ENCODE peak calls at places on chromosomes 11 and 22, in six cellular contexts. R is hepatocyte; L is CD8-positive, alpha-beta memory T cell; W is fibroblast of lung; G is GM12878; F is ovary. H is an unnamed sample.

GRCh38 chr22:45469573-45470383 is 32.9 kb upstream of the FBLN1 start:
- DNase-seq in G (no peak), W (peak; percentile 72), L (no peak), R (no peak), F (peak; percentile 10), H (no peak)

GRCh38 chr11:64906314-64906635 is 10.7 kb downstream of the ATG2A start:
- DNase-seq in F (no peak), W (no peak), G (no peak), R (no peak), L (no peak), H (no peak)

GRCh38 chr11:96061730-96062524 is 138.0 kb upstream of the MTMR2 start:
- DNase-seq in R (peak; percentile 51), W (no peak), G (no peak), F (no peak), L (no peak), H (no peak)

GRCh38 chr22:40441761-40442364 is 71.5 kb downstream of the SGSM3 start:
- DNase-seq in L (no peak), W (no peak), G (no peak), R (no peak), F (no peak), H (no peak)

GRCh38 chr11:100008440-100008839 is 678.6 kb upstream of the ARHGAP42 start:
- DNase-seq in W (no peak), R (peak; percentile 10), F (no peak), G (no peak), L (no peak), H (no peak)

GRCh38 chr11:19474954-19475811 is 234.4 kb upstream of the E2F8 start:
- DNase-seq in R (no peak), L (no peak), W (no peak), G (peak; percentile 76), F (no peak), H (no peak)

GRCh38 chr11:10941429-10941828 is 83.6 kb upstream of the ZBED5 start:
- DNase-seq in L (no peak), F (no peak), W (no peak), R (no peak), G (no peak), H (no peak)

GRCh38 chr11:10642298-10642697 is 51.3 kb downstream of the IRAG1 start:
- DNase-seq in F (no peak), R (no peak), W (no peak), G (no peak), L (no peak), H (no peak)

GRCh38 chr11:120883404-120884135 is 140.3 kb upstream of the TBCEL start:
- DNase-seq in L (no peak), F (no peak), R (no peak), W (peak; percentile 23), G (no peak), H (peak; percentile 2)

GRCh38 chr22:22432937-22433336 is 75.6 kb downstream of the ZNF280B start:
- DNase-seq in L (no peak), R (no peak), W (no peak), G (no peak), F (no peak), H (no peak)

GRCh38 chr11:120756931-120757330 is 245.4 kb downstream of the GRIK4 start:
- DNase-seq in W (no peak), G (no peak), L (no peak), F (no peak), R (no peak), H (no peak)

GRCh38 chr11:18791175-18792065 is at the start of gene PTPN5:
- DNase-seq in W (no peak), L (no peak), R (no peak), G (no peak), F (no peak), H (no peak)

GRCh38 chr11:118859995-118860394 is 23.7 kb upstream of the CXCR5 start:
- DNase-seq in F (no peak), L (no peak), W (no peak), R (no peak), G (no peak), H (no peak)

GRCh38 chr11:93525601-93526000 is 17.6 kb downstream of the SMCO4 start:
- DNase-seq in R (peak; percentile 21), G (no peak), W (peak; percentile 44), F (no peak), L (no peak), H (no peak)

GRCh38 chr11:119169272-119169719 is 771 bp downstream of the NLRX1 start:
- DNase-seq in R (peak; percentile 51), F (no peak), W (peak; percentile 10), L (no peak), G (no peak), H (no peak)

GRCh38 chr11:30991376-30991775 is 378.2 kb downstream of the DCDC1 start:
- DNase-seq in R (no peak), L (no peak), F (no peak), W (no peak), G (no peak), H (no peak)

GRCh38 chr11:30991802-30992512 is 377.6 kb downstream of the DCDC1 start:
- DNase-seq in L (no peak), W (no peak), R (no peak), F (no peak), G (no peak), H (no peak)

GRCh38 chr11:30992513-30992849 is 377.1 kb downstream of the DCDC1 start:
- DNase-seq in F (no peak), G (no peak), W (no peak), R (peak; percentile 44), L (no peak), H (no peak)

GRCh38 chr11:30987819-30988218 is 381.7 kb downstream of the DCDC1 start:
- DNase-seq in W (no peak), R (no peak), G (no peak), L (no peak), F (no peak), H (no peak)

DNA sequence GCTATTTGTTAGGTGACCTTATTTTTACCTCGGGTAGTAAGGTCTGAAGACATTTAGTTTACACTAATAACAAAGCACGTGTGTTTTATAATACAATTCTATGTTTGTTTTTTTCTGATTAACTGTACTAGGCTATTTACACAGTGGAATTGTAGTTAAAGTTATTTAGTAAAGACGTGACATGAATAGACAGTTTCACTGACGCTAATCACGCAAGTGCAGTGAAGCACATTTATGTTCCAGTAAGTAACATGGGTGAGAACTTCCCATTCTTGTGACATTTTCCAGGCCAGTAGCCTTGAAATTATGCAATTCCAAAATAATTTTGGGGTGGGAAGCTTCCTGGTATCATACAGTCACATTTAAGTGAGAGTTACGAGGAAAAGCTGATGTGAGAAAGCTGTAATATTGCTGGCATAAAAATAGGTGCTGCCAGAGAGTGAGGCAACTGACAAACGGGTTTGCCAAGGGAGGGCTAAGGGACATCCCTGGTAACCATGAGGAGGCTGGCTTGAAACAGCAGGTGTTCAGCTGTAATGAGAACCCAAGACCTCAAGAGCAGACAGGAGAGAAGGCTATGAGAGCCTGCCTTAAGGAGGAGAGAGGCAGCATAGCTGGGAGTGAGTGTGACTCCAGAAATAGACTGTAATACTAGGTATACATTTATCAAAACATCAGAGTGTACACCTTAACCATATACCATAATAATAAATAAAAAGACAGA is 378.8 kb downstream of the DCDC1 start:
- DNase-seq in R (no peak), G (no peak), L (no peak), F (no peak), W (no peak), H (no peak)
- H3K4me3 ChIP-seq in R (no peak overlapping the region), G (no peak overlapping the region), L (no peak overlapping the region), F (no peak overlapping the region), W (no peak overlapping the region), H (no peak overlapping the region)

GRCh38 chr22:47593911-47594311 is 831.5 kb downstream of the TBC1D22A start:
- DNase-seq in G (no peak), L (no peak), W (no peak), R (no peak), F (no peak), H (no peak)

GRCh38 chr22:47592791-47593190 is 830.3 kb downstream of the TBC1D22A start:
- DNase-seq in F (no peak), R (no peak), L (no peak), G (no peak), W (no peak), H (no peak)

GRCh38 chr22:47595122-47595521 is 832.7 kb downstream of the TBC1D22A start:
- DNase-seq in W (no peak), R (no peak), G (no peak), F (no peak), L (no peak), H (no peak)

GRCh38 chr22:47591709-47592108 is 829.3 kb downstream of the TBC1D22A start:
- DNase-seq in W (no peak), L (no peak), R (no peak), G (no peak), F (no peak), H (no peak)

DNA sequence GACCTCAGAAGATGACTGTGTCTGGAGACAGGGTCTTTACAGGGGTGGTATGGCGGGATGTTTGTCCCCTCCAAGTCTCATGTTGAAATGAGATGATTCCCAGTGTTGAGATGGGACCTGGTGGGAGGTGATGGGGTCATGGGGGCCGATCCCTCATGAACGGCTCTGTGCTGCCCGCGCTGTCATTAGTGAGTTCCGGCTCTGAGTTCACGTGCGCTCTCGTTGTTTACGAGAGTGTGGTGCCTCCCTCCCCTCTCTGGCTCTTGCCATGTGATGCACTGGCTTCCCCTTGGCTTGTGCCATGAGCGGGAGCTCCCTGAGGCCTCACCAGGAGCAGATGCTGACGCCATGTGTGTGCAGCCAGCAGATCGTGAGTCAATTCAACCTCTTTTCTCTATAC is 830.8 kb downstream of the TBC1D22A start:
- DNase-seq in W (no peak), G (no peak), L (no peak), F (no peak), R (no peak), H (no peak)
- H3K9me3 ChIP-seq in W (no peaks in the 10 kb centered on the region), G (no peaks in the 10 kb centered on the region), L (no peaks in the 10 kb centered on the region), F (no peaks in the 10 kb centered on the region), R (no peaks in the 10 kb centered on the region), H (peaks cover 72% of the 10 kb centered on the region)

GRCh38 chr11:82862379-82862778 is 37.9 kb downstream of the PRCP start:
- DNase-seq in G (no peak), F (no peak), R (no peak), W (no peak), L (no peak), H (no peak)

GRCh38 chr11:82864268-82864667 is 36.0 kb downstream of the PRCP start:
- DNase-seq in F (no peak), L (no peak), R (peak; percentile 69), G (no peak), W (peak; percentile 90), H (no peak)

GRCh38 chr11:82859746-82860145 is 40.5 kb downstream of the PRCP start:
- DNase-seq in F (no peak), G (no peak), W (no peak), L (no peak), R (no peak), H (no peak)

GRCh38 chr11:82865841-82866240 is 34.4 kb downstream of the PRCP start:
- DNase-seq in W (no peak), F (no peak), G (no peak), R (no peak), L (no peak), H (no peak)

GRCh38 chr11:82863209-82863608 is 37.0 kb downstream of the PRCP start:
- DNase-seq in R (no peak), G (no peak), W (no peak), L (no peak), F (no peak), H (no peak)
- H3K4me3 ChIP-seq in R (no peak overlapping the region), G (no peak overlapping the region), W (no peak overlapping the region), L (no peak overlapping the region), F (no peak overlapping the region), H (no peak overlapping the region)

DNA sequence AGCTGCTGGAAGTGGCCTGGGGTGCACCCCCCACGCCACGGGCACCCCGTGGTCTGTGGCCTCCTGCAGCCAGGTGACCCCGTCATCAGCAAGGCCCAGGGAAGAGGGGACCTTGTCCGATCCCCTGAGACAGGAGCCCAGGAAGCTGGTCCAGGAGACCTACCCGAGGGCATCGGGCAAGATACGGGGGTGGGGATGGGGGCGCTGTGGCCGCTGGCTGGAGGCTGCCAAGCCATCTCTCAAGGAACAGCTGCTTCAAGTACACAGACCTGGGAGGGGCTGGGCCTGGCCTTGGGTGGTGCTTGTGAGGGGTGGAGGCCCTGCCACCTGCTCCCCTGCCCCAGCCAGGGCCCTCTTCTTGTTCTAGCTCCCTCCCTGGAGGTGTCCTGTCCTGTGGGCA is 1272.1 kb downstream of the BRD1 start:
- DNase-seq in G (no peak), F (no peak), W (no peak), R (no peak), L (no peak), H (no peak)
- H3K9me3 ChIP-seq in G (peaks cover 2% of the 10 kb centered on the region), F (no peaks in the 10 kb centered on the region), W (no peaks in the 10 kb centered on the region), R (no peaks in the 10 kb centered on the region), L (no peaks in the 10 kb centered on the region), H (peaks cover 93% of the 10 kb centered on the region)

H was measured in AG04450.